ENCODE peak calls at places on chromosomes 6 and 20, in ten cellular contexts. U is heart left ventricle; F is lower lobe of right lung; S is CD8-positive, alpha-beta T cell; L is lung; B is left lung; M is HepG2; H is PC-3; W is Panc1; V is body of pancreas. K is an unnamed sample. For H3K4me1, the result is how much of the 10 kb centered on the place peaks cover.

GRCh38 chr20:44031822-44032582 is 117.3 kb downstream of the TOX2 start:
- DNase-seq in U (no peak), F (no peak), S (peak), L (no peak), B (no peak), M (no peak), H (no peak), W (no peak), V (no peak), K (no peak)

GRCh38 chr20:54073288-54073687 is 2.9 kb upstream of the BCAS1 start:
- DNase-seq in U (no peak), F (no peak), S (no peak), L (no peak), B (no peak), M (no peak), H (no peak), W (no peak), V (no peak), K (no peak)

GRCh38 chr6:40973304-40973703 is 65.7 kb downstream of the UNC5CL start:
- DNase-seq in U (no peak), F (no peak), S (no peak), L (no peak), B (no peak), M (no peak), H (no peak), W (no peak), V (no peak), K (no peak)

GRCh38 chr6:75206338-75207210 is 721 bp upstream of the COL12A1 start:
- DNase-seq in U (no peak), F (no peak), S (no peak), L (no peak), B (peak), M (no peak), H (no peak), W (no peak), V (no peak), K (peak)

GRCh38 chr6:151121900-151122299 is 117.9 kb upstream of the AKAP12 start:
- DNase-seq in U (peak), F (no peak), S (no peak), L (no peak), B (no peak), M (no peak), H (no peak), W (no peak), V (no peak), K (no peak)

GRCh38 chr6:165976705-165977104 is 190.9 kb downstream of the TBXT start:
- DNase-seq in U (no peak), F (no peak), S (no peak), L (no peak), B (no peak), M (no peak), H (no peak), W (no peak), V (no peak), K (no peak)

GRCh38 chr6:111721677-111722219 is 116.1 kb upstream of the TRAF3IP2 start:
- DNase-seq in U (no peak), F (no peak), S (no peak), L (no peak), B (no peak), M (peak), H (peak), W (no peak), V (peak), K (no peak)

GRCh38 chr6:147285087-147285855 is 81.1 kb downstream of the STXBP5 start:
- DNase-seq in U (no peak), F (no peak), S (no peak), L (no peak), B (no peak), M (peak), H (peak), W (peak), V (no peak), K (no peak)

GRCh38 chr6:147905721-147906120 is 397.2 kb downstream of the SAMD5 start:
- DNase-seq in U (no peak), F (no peak), S (no peak), L (no peak), B (no peak), M (no peak), H (no peak), W (no peak), V (no peak), K (no peak)

GRCh38 chr6:116059713-116060571 is 749 bp downstream of the FRK start:
- DNase-seq in U (peak), F (peak), S (no peak), L (peak), B (peak), M (peak), H (peak), W (no peak), V (peak), K (peak)

GRCh38 chr6:5359413-5359812 is 98.1 kb downstream of the FARS2 start:
- DNase-seq in U (no peak), F (no peak), S (no peak), L (no peak), B (no peak), M (no peak), H (no peak), W (no peak), V (no peak), K (no peak)

GRCh38 chr6:133609404-133610270 is 279.3 kb upstream of the TCF21 start:
- DNase-seq in U (no peak), F (no peak), S (no peak), L (no peak), B (no peak), M (peak), H (peak), W (peak), V (no peak), K (peak)

GRCh38 chr6:68771426-68771825 is 136.3 kb downstream of the ADGRB3 start:
- DNase-seq in U (no peak), F (no peak), S (no peak), L (no peak), B (no peak), M (no peak), H (no peak), W (no peak), V (no peak), K (no peak)

GRCh38 chr20:57237006-57237953 is 29.2 kb downstream of the BMP7 start:
- DNase-seq in U (no peak), F (no peak), S (no peak), L (no peak), B (no peak), M (no peak), H (no peak), W (no peak), V (no peak), K (no peak)

GRCh38 chr6:122405417-122405816 is 6.0 kb downstream of the HSF2 start:
- DNase-seq in U (no peak), F (no peak), S (no peak), L (no peak), B (no peak), M (no peak), H (peak), W (no peak), V (no peak), K (peak)

GRCh38 chr6:138485586-138486248 is 13.6 kb downstream of the NHSL1 start:
- DNase-seq in U (no peak), F (no peak), S (no peak), L (no peak), B (no peak), M (no peak), H (no peak), W (no peak), V (no peak), K (no peak)

GRCh38 chr6:4170297-4170696 is 34.9 kb upstream of the ECI2 start:
- DNase-seq in U (no peak), F (no peak), S (no peak), L (peak), B (no peak), M (no peak), H (no peak), W (no peak), V (no peak), K (no peak)

GRCh38 chr6:13573669-13574110 is 711 bp upstream of the SIRT5 start:
- DNase-seq in U (no peak), F (peak), S (peak), L (peak), B (no peak), M (peak), H (peak), W (no peak), V (peak), K (peak)

GRCh38 chr20:23147964-23148720 is 62.0 kb upstream of the CD93 start:
- DNase-seq in U (no peak), F (peak), S (no peak), L (peak), B (peak), M (peak), H (peak), W (peak), V (no peak), K (peak)
- H3K4me1 ChIP-seq in U (under half), F (half or more), S (under half), L (under half), B (half or more), M (half or more), H (half or more), W (under half), V (under half), K (half or more)

DNA sequence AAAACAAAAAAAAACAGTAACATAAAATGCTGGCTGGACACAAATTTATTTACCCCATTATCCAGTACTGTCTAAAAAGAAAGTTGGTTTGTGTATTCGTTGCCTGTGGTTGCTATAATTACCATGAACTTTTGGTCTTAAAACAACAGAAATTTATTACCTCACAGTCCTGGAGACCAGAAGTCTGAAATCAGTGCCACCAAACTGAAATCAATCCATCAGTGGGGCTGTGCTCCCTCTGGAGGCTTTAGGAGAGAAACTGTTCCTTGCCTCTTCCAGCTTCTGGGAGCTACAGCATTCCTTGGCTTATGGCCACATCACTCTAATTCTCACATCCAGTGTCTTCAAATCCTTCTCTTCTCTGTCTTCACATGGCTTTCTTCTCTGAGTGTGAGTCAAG is 79.4 kb downstream of the SNX5 start:
- DNase-seq in U (no peak), F (no peak), S (no peak), L (no peak), B (no peak), M (peak), H (peak), W (no peak), V (no peak), K (peak)
- H3K4me1 ChIP-seq in U (under half), F (under half), S (under half), L (under half), B (under half), M (half or more), H (under half), W (under half), V (under half), K (under half)

DNA sequence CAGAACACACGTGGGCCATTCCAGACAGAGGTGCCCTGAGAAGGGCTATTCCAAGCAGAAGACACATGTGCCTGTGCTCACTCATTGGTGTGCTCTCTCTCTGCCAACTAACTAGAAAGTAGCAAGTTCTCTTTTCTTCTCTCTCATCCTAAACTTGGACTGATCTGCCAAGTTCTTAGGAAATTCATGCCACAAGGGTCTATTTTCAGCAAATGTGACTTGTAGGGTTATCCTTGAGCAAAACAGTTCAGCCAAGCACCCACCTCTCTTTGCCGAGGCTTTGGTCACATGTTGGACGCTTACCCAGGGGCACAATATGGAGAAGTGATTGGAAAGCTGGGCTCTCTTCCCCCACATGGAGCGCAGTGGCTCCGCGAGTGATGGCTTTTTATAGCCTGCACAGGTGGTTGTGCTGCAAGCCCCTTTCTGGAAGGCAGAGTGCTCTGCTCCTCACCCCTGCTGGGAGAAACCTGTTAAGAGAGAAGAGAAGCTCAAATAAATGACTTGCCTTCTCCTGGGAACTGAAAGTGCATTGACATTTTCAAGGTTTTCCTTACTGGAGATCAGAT is 47.7 kb upstream of the FNDC1 start:
- DNase-seq in U (no peak), F (no peak), S (no peak), L (no peak), B (no peak), M (no peak), H (no peak), W (no peak), V (no peak), K (no peak)
- H3K4me1 ChIP-seq in U (under half), F (under half), S (under half), L (under half), B (under half), M (under half), H (under half), W (under half), V (under half), K (under half)

GRCh38 chr6:33317668-33318425 is at the start of gene ZBTB22:
- DNase-seq in U (peak), F (peak), S (peak), L (peak), B (peak), M (peak), H (peak), W (peak), V (peak), K (peak)
- H3K4me1 ChIP-seq in U (under half), F (half or more), S (half or more), L (under half), B (half or more), M (half or more), H (half or more), W (half or more), V (half or more), K (half or more)

DNA sequence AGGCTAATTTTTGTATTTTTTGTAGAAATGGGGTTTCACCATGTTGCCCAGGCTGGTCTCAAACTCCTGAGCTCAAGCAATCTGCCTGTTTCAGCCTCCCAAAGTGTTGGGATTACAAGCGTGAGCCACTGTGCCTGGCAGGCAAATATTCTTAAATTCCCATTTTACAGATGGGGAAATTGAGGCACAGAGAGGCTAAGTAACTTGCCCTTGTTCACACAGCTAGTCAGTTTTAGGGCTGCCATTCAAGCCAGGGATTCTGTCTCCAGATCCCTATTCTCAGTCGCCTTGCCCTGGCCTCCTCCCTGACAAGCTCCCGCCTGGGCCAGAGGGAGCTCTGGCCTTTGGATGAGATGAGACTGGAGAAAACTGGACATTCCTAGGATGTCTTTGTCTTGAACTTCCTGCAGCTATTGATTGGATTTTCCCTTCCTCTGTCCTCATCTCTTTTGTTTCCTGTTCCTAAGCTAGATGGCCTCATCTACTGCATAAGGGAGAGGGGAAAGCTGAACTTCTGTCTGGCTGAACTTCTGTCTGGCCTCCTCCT is 90.5 kb downstream of the NDUFAF5 start:
- DNase-seq in U (no peak), F (no peak), S (no peak), L (no peak), B (no peak), M (no peak), H (no peak), W (no peak), V (no peak), K (no peak)
- H3K4me1 ChIP-seq in U (under half), F (under half), S (under half), L (under half), B (under half), M (under half), H (under half), W (under half), V (under half), K (under half)

DNA sequence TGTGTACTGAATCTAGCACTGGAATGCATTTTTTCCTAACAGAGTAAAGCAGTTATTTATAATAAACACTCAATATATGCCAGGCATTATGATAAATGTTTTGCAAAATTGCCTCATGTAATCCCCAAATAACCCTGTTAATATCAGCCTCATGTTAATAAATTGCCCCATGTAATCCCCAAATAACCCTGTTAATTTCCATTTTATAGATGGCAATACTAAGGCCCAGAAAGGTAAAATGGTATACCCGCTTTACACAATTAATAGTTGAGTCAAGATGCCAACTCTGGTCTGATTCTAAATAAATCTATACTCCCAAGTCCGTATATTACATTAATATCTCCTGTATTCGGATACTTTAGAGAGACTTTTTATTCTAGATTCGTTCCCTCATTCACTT is 6.3 kb downstream of the MYB start:
- DNase-seq in U (no peak), F (no peak), S (no peak), L (no peak), B (no peak), M (no peak), H (no peak), W (no peak), V (no peak), K (no peak)
- H3K4me1 ChIP-seq in U (under half), F (under half), S (under half), L (under half), B (under half), M (under half), H (under half), W (under half), V (under half), K (under half)

GRCh38 chr20:19771031-19771430 is 13.0 kb downstream of the RIN2 start:
- DNase-seq in U (no peak), F (no peak), S (no peak), L (no peak), B (no peak), M (no peak), H (no peak), W (no peak), V (no peak), K (no peak)

GRCh38 chr20:19773471-19773870 is 15.4 kb downstream of the RIN2 start:
- DNase-seq in U (no peak), F (no peak), S (no peak), L (no peak), B (no peak), M (no peak), H (no peak), W (no peak), V (no peak), K (no peak)

GRCh38 chr20:19770375-19770774 is 12.3 kb downstream of the RIN2 start:
- DNase-seq in U (no peak), F (no peak), S (no peak), L (no peak), B (no peak), M (no peak), H (no peak), W (no peak), V (no peak), K (no peak)

GRCh38 chr20:19767070-19767469 is 9.0 kb downstream of the RIN2 start:
- DNase-seq in U (no peak), F (no peak), S (no peak), L (no peak), B (no peak), M (no peak), H (peak), W (no peak), V (no peak), K (no peak)

GRCh38 chr20:19769516-19769915 is 11.5 kb downstream of the RIN2 start:
- DNase-seq in U (no peak), F (no peak), S (no peak), L (no peak), B (no peak), M (no peak), H (no peak), W (no peak), V (no peak), K (peak)
- H3K4me1 ChIP-seq in U (under half), F (under half), S (under half), L (under half), B (under half), M (under half), H (under half), W (under half), V (under half), K (under half)

GRCh38 chr6:141349710-141350109 is 783.0 kb upstream of the GJE1 start:
- DNase-seq in U (no peak), F (no peak), S (no peak), L (no peak), B (no peak), M (no peak), H (no peak), W (no peak), V (no peak), K (no peak)

GRCh38 chr6:141347075-141347474 is 785.6 kb upstream of the GJE1 start:
- DNase-seq in U (no peak), F (no peak), S (no peak), L (no peak), B (no peak), M (no peak), H (no peak), W (no peak), V (no peak), K (no peak)

GRCh38 chr6:141354191-141354950 is 778.4 kb upstream of the GJE1 start:
- DNase-seq in U (no peak), F (no peak), S (no peak), L (no peak), B (no peak), M (no peak), H (no peak), W (no peak), V (no peak), K (no peak)

GRCh38 chr6:141347906-141348492 is 784.7 kb upstream of the GJE1 start:
- DNase-seq in U (no peak), F (no peak), S (no peak), L (no peak), B (no peak), M (no peak), H (no peak), W (no peak), V (no peak), K (no peak)

DNA sequence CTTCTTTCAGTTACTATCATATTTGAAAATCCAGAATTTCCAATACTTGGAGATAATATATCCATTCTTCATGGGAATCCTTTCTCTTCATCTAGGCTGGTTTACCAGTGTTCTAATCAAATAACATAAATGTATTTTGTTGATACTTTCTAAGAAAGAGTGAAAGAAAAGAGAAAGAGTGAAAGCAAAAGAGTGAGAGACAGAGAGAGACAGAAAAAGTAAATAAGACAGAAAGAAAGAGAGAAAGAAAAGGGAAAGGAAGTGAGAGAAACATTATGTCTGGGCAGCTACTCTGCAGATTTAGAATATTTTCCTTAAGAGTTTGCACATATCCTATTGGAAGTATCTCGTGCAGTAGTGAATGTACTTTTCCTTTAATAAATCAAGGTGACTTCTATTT is 781.0 kb upstream of the GJE1 start:
- DNase-seq in U (no peak), F (no peak), S (no peak), L (no peak), B (no peak), M (no peak), H (no peak), W (no peak), V (no peak), K (no peak)
- H3K4me1 ChIP-seq in U (under half), F (under half), S (under half), L (under half), B (under half), M (under half), H (under half), W (under half), V (under half), K (under half)

DNA sequence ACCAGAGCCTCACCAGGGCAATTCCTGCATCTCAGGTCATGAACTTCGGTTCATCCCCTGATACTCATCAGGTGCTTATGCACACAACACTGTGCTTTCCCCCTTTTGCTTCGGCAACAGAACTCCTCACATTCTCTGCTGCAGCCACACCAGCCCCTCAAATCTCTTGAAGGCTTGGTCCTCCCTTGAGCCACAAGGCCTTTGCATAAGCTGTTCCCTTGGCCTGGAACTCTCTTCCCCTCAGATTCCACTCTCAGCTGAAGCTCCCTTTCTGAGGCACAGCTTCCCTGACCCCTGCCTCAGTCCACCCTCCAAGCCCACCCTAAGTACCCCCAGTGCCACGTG is 76.4 kb downstream of the NOL4L start:
- DNase-seq in U (no peak), F (no peak), S (no peak), L (no peak), B (peak), M (no peak), H (no peak), W (no peak), V (no peak), K (no peak)
- H3K4me1 ChIP-seq in U (under half), F (under half), S (half or more), L (under half), B (half or more), M (half or more), H (under half), W (under half), V (under half), K (under half)

K was measured in osteoblast.